ENCODE peak calls at places on chromosomes 12 and 14, in four cellular contexts. One of them, this sample, is unnamed.

GRCh38 chr12:132908145-132909029 is 21.0 kb upstream of the CHFR start:
- DNase-seq in foreskin fibroblast: peak
- DNase-seq in fibroblast of the aortic adventitia: peak
- DNase-seq in uterus: peak
- DNase-seq in this sample: peak

GRCh38 chr14:82447586-82447985 is 913.9 kb upstream of the SEL1L start:
- DNase-seq in foreskin fibroblast: peak
- DNase-seq in fibroblast of the aortic adventitia: no peak
- DNase-seq in uterus: no peak
- DNase-seq in this sample: no peak

GRCh38 chr14:91390165-91390778 is 27.3 kb downstream of the CCDC88C start:
- DNase-seq in uterus: no peak
- DNase-seq in foreskin fibroblast: no peak
- DNase-seq in fibroblast of the aortic adventitia: no peak
- DNase-seq in this sample: no peak

GRCh38 chr12:24256636-24257150 is 307.2 kb upstream of the SOX5 start:
- DNase-seq in foreskin fibroblast: no peak
- DNase-seq in uterus: no peak
- DNase-seq in fibroblast of the aortic adventitia: no peak
- DNase-seq in this sample: no peak

GRCh38 chr12:19757317-19757877 is 318.1 kb downstream of the AEBP2 start:
- DNase-seq in fibroblast of the aortic adventitia: peak
- DNase-seq in foreskin fibroblast: peak
- DNase-seq in uterus: no peak
- DNase-seq in this sample: no peak

GRCh38 chr14:92511472-92512247 is 1.9 kb upstream of the RIN3 start:
- DNase-seq in fibroblast of the aortic adventitia: peak
- DNase-seq in uterus: peak
- DNase-seq in foreskin fibroblast: peak
- DNase-seq in this sample: no peak

GRCh38 chr12:14776236-14776959 is 26.9 kb downstream of the WBP11 start:
- DNase-seq in fibroblast of the aortic adventitia: peak
- DNase-seq in foreskin fibroblast: peak
- DNase-seq in uterus: no peak
- DNase-seq in this sample: no peak

GRCh38 chr12:104011265-104011664 is 38.7 kb downstream of the GLT8D2 start:
- DNase-seq in fibroblast of the aortic adventitia: peak
- DNase-seq in uterus: no peak
- DNase-seq in foreskin fibroblast: peak
- DNase-seq in this sample: no peak

GRCh38 chr12:26648584-26648983 is 184.4 kb downstream of the ITPR2 start:
- DNase-seq in fibroblast of the aortic adventitia: peak
- DNase-seq in uterus: no peak
- DNase-seq in foreskin fibroblast: peak
- DNase-seq in this sample: no peak

GRCh38 chr12:57173683-57174082 is 26.3 kb upstream of the LRP1-AS start:
- DNase-seq in foreskin fibroblast: no peak
- DNase-seq in uterus: no peak
- DNase-seq in fibroblast of the aortic adventitia: no peak
- DNase-seq in this sample: no peak

GRCh38 chr12:57738661-57739237 is at the start of gene AGAP2:
- DNase-seq in fibroblast of the aortic adventitia: no peak
- DNase-seq in uterus: no peak
- DNase-seq in foreskin fibroblast: no peak
- DNase-seq in this sample: no peak

GRCh38 chr12:13203028-13203922 is 6.7 kb downstream of the EMP1 start:
- DNase-seq in foreskin fibroblast: peak
- DNase-seq in fibroblast of the aortic adventitia: peak
- DNase-seq in uterus: peak
- DNase-seq in this sample: peak

GRCh38 chr14:96134508-96134907 is 70.1 kb upstream of the BDKRB2 start:
- DNase-seq in uterus: no peak
- DNase-seq in fibroblast of the aortic adventitia: no peak
- DNase-seq in foreskin fibroblast: no peak
- DNase-seq in this sample: no peak

GRCh38 chr14:57262117-57262516 is 6.6 kb downstream of the EXOC5 start:
- DNase-seq in fibroblast of the aortic adventitia: no peak
- DNase-seq in foreskin fibroblast: no peak
- DNase-seq in uterus: no peak
- DNase-seq in this sample: no peak

GRCh38 chr12:64497484-64497883 is 45.6 kb downstream of the TBK1 start:
- DNase-seq in foreskin fibroblast: no peak
- DNase-seq in uterus: no peak
- DNase-seq in fibroblast of the aortic adventitia: no peak
- DNase-seq in this sample: no peak

GRCh38 chr12:113230315-113231274 is 9.3 kb downstream of the TPCN1 start:
- DNase-seq in uterus: no peak
- DNase-seq in fibroblast of the aortic adventitia: no peak
- DNase-seq in foreskin fibroblast: no peak
- DNase-seq in this sample: no peak

GRCh38 chr12:51118706-51119105 is 35.3 kb upstream of the CSRNP2 start:
- DNase-seq in uterus: no peak
- DNase-seq in fibroblast of the aortic adventitia: peak
- DNase-seq in foreskin fibroblast: peak
- DNase-seq in this sample: no peak

GRCh38 chr12:111780615-111781014 is 13.9 kb downstream of the ALDH2 start:
- DNase-seq in uterus: no peak
- DNase-seq in fibroblast of the aortic adventitia: no peak
- DNase-seq in foreskin fibroblast: no peak
- DNase-seq in this sample: no peak

GRCh38 chr14:20460458-20461229 is 590 bp downstream of the PIP4P1 start:
- DNase-seq in foreskin fibroblast: no peak
- DNase-seq in fibroblast of the aortic adventitia: no peak
- DNase-seq in uterus: peak
- DNase-seq in this sample: peak

GRCh38 chr12:40691913-40692616 is at the start of gene CNTN1:
- DNase-seq in fibroblast of the aortic adventitia: peak
- DNase-seq in uterus: peak
- DNase-seq in foreskin fibroblast: peak
- DNase-seq in this sample: peak

GRCh38 chr14:65470404-65470880 is 57.9 kb downstream of the FUT8 start:
- DNase-seq in uterus: no peak
- DNase-seq in foreskin fibroblast: no peak
- DNase-seq in fibroblast of the aortic adventitia: no peak
- DNase-seq in this sample: no peak

GRCh38 chr12:67243260-67243659 is 25.9 kb upstream of the CAND1 start:
- DNase-seq in foreskin fibroblast: no peak
- DNase-seq in uterus: no peak
- DNase-seq in fibroblast of the aortic adventitia: no peak
- DNase-seq in this sample: no peak

GRCh38 chr14:79971330-79971729 is 240.0 kb downstream of the DIO2 start:
- DNase-seq in fibroblast of the aortic adventitia: peak
- DNase-seq in foreskin fibroblast: peak
- DNase-seq in uterus: peak
- DNase-seq in this sample: peak

GRCh38 chr14:101854366-101854765 is 92.9 kb downstream of the PPP2R5C start:
- DNase-seq in fibroblast of the aortic adventitia: no peak
- DNase-seq in foreskin fibroblast: no peak
- DNase-seq in uterus: no peak
- DNase-seq in this sample: no peak

GRCh38 chr14:81169711-81170103 is 51.1 kb downstream of the GTF2A1 start:
- DNase-seq in fibroblast of the aortic adventitia: peak
- DNase-seq in uterus: peak
- DNase-seq in foreskin fibroblast: peak
- DNase-seq in this sample: peak

GRCh38 chr14:61569783-61570182 is 125.5 kb upstream of the HIF1A start:
- DNase-seq in uterus: no peak
- DNase-seq in fibroblast of the aortic adventitia: peak
- DNase-seq in foreskin fibroblast: peak
- DNase-seq in this sample: peak

GRCh38 chr14:65164068-65164824 is 61.9 kb upstream of the MAX start:
- DNase-seq in foreskin fibroblast: peak
- DNase-seq in uterus: no peak
- DNase-seq in fibroblast of the aortic adventitia: peak
- DNase-seq in this sample: no peak

GRCh38 chr12:121537814-121538698 is 42.8 kb downstream of the KDM2B start:
- DNase-seq in fibroblast of the aortic adventitia: no peak
- DNase-seq in uterus: no peak
- DNase-seq in foreskin fibroblast: peak
- DNase-seq in this sample: no peak

GRCh38 chr12:92363295-92364146 is 217.9 kb upstream of the BTG1 start:
- DNase-seq in foreskin fibroblast: peak
- DNase-seq in fibroblast of the aortic adventitia: peak
- DNase-seq in uterus: peak
- DNase-seq in this sample: peak

GRCh38 chr14:54769955-54770863 is 132.4 kb downstream of the GCH1 start:
- DNase-seq in foreskin fibroblast: no peak
- DNase-seq in fibroblast of the aortic adventitia: no peak
- DNase-seq in uterus: no peak
- DNase-seq in this sample: peak

GRCh38 chr14:56661478-56661877 is 81.9 kb downstream of the TMEM260 start:
- DNase-seq in fibroblast of the aortic adventitia: no peak
- DNase-seq in foreskin fibroblast: no peak
- DNase-seq in uterus: no peak
- DNase-seq in this sample: no peak

GRCh38 chr14:104139460-104140212 is 1.2 kb downstream of the KIF26A start:
- DNase-seq in fibroblast of the aortic adventitia: no peak
- DNase-seq in foreskin fibroblast: no peak
- DNase-seq in uterus: no peak
- DNase-seq in this sample: peak

GRCh38 chr12:93944196-93944595 is 204.2 kb upstream of the PLXNC1 start:
- DNase-seq in fibroblast of the aortic adventitia: no peak
- DNase-seq in foreskin fibroblast: peak
- DNase-seq in uterus: no peak
- DNase-seq in this sample: no peak

GRCh38 chr12:52667509-52667908 is 12.7 kb downstream of the KRT1 start:
- DNase-seq in foreskin fibroblast: no peak
- DNase-seq in uterus: no peak
- DNase-seq in fibroblast of the aortic adventitia: no peak
- DNase-seq in this sample: no peak
- TF ChIP-seq CTCF in foreskin fibroblast: no peak
- TF ChIP-seq CTCF in uterus: no peak
- TF ChIP-seq CTCF in fibroblast of the aortic adventitia: peak
- TF ChIP-seq CTCF in this sample: no peak

DNA sequence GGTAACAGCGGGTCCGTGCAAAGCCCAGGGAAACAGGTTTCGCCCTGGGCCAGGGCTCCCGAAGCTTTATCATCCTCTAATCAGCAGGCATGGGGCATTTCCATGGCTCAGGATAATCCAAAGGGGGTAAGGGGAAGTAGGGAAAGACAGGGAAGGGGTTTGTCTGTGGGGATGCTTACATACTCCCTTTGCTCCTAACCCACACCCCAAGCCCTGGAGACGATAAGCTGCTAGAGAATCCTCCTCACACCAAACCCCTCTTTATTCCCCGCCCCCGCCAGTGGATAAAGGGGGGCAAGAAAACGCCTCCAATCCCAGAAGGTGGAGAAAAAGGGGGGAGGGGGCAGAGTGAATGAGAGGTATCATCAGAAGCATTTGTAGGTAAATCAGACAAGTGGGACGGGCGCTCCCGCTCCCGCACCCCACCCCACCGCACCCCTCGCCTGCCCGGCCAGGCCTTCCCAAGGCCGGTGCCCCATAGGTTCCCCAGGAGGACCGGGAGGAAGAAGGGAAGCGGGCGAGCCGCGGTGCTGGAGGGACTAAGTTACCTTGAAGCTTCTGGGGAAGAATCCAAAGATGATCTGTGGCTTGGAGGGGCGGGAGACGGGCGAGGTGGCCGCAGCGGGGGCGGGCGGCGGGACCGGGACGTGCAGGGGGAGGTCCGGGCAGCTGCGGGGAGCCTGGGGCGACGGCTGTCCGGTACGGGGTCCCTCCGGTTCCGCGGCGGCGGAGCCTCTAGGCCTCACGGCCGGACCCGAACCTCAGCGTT is 762 bp downstream of the PPP2R5E start:
- DNase-seq in fibroblast of the aortic adventitia: no peak
- DNase-seq in foreskin fibroblast: peak
- DNase-seq in uterus: peak
- DNase-seq in this sample: peak
- H3K4me3 ChIP-seq in fibroblast of the aortic adventitia: peak
- H3K4me3 ChIP-seq in foreskin fibroblast: peak
- H3K4me3 ChIP-seq in uterus: peak
- H3K4me3 ChIP-seq in this sample: peak

GRCh38 chr12:60266381-60266852 is 670.6 kb downstream of the SLC16A7 start:
- DNase-seq in fibroblast of the aortic adventitia: peak
- DNase-seq in foreskin fibroblast: peak
- DNase-seq in uterus: no peak
- DNase-seq in this sample: no peak

GRCh38 chr12:60269611-60270269 is 673.9 kb downstream of the SLC16A7 start:
- DNase-seq in fibroblast of the aortic adventitia: no peak
- DNase-seq in foreskin fibroblast: no peak
- DNase-seq in uterus: no peak
- DNase-seq in this sample: no peak

GRCh38 chr12:60271816-60272215 is 676.0 kb downstream of the SLC16A7 start:
- DNase-seq in fibroblast of the aortic adventitia: no peak
- DNase-seq in foreskin fibroblast: no peak
- DNase-seq in uterus: no peak
- DNase-seq in this sample: no peak
- TF ChIP-seq CTCF in fibroblast of the aortic adventitia: no peak
- TF ChIP-seq CTCF in foreskin fibroblast: no peak
- TF ChIP-seq CTCF in uterus: no peak
- TF ChIP-seq CTCF in this sample: no peak

DNA sequence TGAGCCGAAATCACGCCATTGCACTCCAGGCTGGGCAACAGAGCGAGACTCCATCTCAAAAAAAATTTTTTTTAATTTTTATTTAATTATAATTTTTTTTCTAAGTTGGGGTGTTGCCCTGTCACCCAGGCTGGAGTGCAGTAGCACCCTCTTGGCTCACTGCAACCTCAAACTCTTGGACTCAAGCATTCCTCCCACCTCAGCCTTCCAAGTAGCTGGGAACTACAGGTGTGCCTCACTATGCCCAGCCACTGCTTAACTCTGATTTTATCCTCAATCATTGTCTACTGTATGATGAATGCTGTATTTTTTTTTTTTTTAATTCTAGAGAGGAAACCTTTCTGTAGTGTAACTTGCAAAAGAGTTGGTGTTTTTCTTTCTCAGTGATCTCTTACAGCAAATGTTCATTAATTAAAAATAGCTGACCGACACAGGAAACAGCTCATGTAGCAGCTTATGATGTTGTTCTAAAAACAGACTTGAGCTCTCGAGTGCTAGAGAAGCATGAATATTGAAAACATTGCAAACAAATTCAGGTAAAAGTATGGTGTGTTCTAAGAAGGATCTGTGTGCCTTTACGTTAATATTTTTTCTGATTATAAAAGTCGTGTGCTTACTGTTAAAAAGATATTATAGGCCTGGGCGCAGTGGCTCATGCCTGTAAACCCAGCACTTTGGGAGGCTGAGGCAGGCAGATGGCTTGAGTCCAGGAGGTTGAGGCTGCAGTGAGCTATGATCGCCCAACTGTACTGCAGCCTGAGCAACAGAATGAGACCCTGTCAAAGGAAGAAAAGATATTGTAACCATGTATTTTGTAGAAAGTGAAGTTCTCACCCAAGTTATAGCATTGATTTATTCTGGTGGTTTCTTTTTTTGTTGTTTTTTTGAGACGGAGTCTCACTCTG is 68.9 kb downstream of the FGD4 start:
- DNase-seq in foreskin fibroblast: peak
- DNase-seq in fibroblast of the aortic adventitia: no peak
- DNase-seq in uterus: no peak
- DNase-seq in this sample: no peak
- H3K4me3 ChIP-seq in foreskin fibroblast: no peak
- H3K4me3 ChIP-seq in fibroblast of the aortic adventitia: no peak
- H3K4me3 ChIP-seq in uterus: no peak
- H3K4me3 ChIP-seq in this sample: no peak